ENCODE peak calls at places on chromosomes 2 and 18, in six cellular contexts. P, X, O, E, L and M are unnamed samples.

GRCh38 chr18:26309283-26309682 is 83.0 kb downstream of the TAF4B start:
- DNase-seq in P (peak; percentile 84), X (no peak), O (no peak), E (no peak), L (peak; percentile 34), M (peak; percentile 82)

GRCh38 chr2:10372862-10373240 is 70.1 kb downstream of the HPCAL1 start:
- DNase-seq in P (no peak), X (no peak), O (no peak), E (no peak), L (no peak), M (no peak)

GRCh38 chr2:211948932-211949331 is 589.7 kb downstream of the ERBB4 start:
- DNase-seq in P (no peak), X (no peak), O (no peak), E (no peak), L (no peak), M (no peak)

GRCh38 chr2:85288244-85288725 is 39.5 kb downstream of the TGOLN2 start:
- DNase-seq in P (peak; percentile 77), X (no peak), O (no peak), E (no peak), L (peak; percentile 86), M (peak; percentile 58)

GRCh38 chr18:36782710-36783109 is 46.1 kb downstream of the TPGS2 start:
- DNase-seq in P (no peak), X (no peak), O (no peak), E (no peak), L (no peak), M (no peak)

GRCh38 chr2:240460781-240461431 is 25.4 kb downstream of the GPC1 start:
- DNase-seq in P (no peak), X (peak; percentile 15), O (no peak), E (peak; percentile 55), L (no peak), M (no peak)

GRCh38 chr2:185522472-185522871 is 216.1 kb upstream of the FSIP2 start:
- DNase-seq in P (no peak), X (no peak), O (no peak), E (no peak), L (no peak), M (no peak)

GRCh38 chr2:96730212-96730611 is 9.7 kb downstream of the LMAN2L start:
- DNase-seq in P (peak; percentile 77), X (no peak), O (no peak), E (no peak), L (peak; percentile 31), M (peak; percentile 31)

GRCh38 chr18:75502286-75502685 is 74.8 kb upstream of the SMIM21 start:
- DNase-seq in P (no peak), X (no peak), O (no peak), E (no peak), L (peak; percentile 81), M (no peak)

GRCh38 chr2:30339071-30339470 is 107.7 kb downstream of the LBH start:
- DNase-seq in P (no peak), X (no peak), O (peak; percentile 52), E (no peak), L (no peak), M (no peak)

GRCh38 chr2:20671036-20671735 is 4.2 kb downstream of the GDF7 start:
- DNase-seq in P (peak; percentile 11), X (no peak), O (no peak), E (no peak), L (no peak), M (no peak)

GRCh38 chr2:110720547-110720946 is 11.8 kb upstream of the ACOXL start:
- DNase-seq in P (no peak), X (no peak), O (no peak), E (no peak), L (no peak), M (no peak)

GRCh38 chr2:212227755-212228154 is 310.8 kb downstream of the ERBB4 start:
- DNase-seq in P (peak; percentile 91), X (no peak), O (no peak), E (peak; percentile 37), L (peak; percentile 75), M (peak; percentile 95)

GRCh38 chr2:201517094-201517493 is 65.6 kb downstream of the STRADB start:
- DNase-seq in P (no peak), X (no peak), O (no peak), E (no peak), L (peak; percentile 69), M (peak; percentile 7)

GRCh38 chr2:118013221-118013723 is 598 bp downstream of the CCDC93 start:
- DNase-seq in P (peak; percentile 66), X (peak; percentile 25), O (no peak), E (peak; percentile 34), L (no peak), M (peak; percentile 65)

GRCh38 chr2:19786408-19787058 is 115.2 kb downstream of the TTC32 start:
- DNase-seq in P (peak; percentile 91), X (no peak), O (no peak), E (no peak), L (peak; percentile 67), M (peak; percentile 70)

GRCh38 chr2:216516730-216517350 is 18.2 kb downstream of the RPL37A start:
- DNase-seq in P (peak; percentile 73), X (no peak), O (no peak), E (peak; percentile 66), L (peak; percentile 25), M (peak; percentile 88)

GRCh38 chr2:32627441-32627900 is 379 bp upstream of the TTC27 start:
- DNase-seq in P (peak; percentile 90), X (peak; percentile 55), O (no peak), E (no peak), L (peak; percentile 59), M (peak; percentile 62)

GRCh38 chr2:221283896-221284295 is 288.2 kb downstream of the EPHA4 start:
- DNase-seq in P (peak; percentile 56), X (no peak), O (no peak), E (no peak), L (peak; percentile 96), M (peak; percentile 75)

GRCh38 chr2:145380436-145381017 is 860.6 kb upstream of the ZEB2 start:
- DNase-seq in P (peak; percentile 69), X (no peak), O (no peak), E (peak; percentile 99), L (peak; percentile 80), M (peak; percentile 74)

GRCh38 chr2:239943991-239944441 is 81.1 kb downstream of the NDUFA10 start:
- DNase-seq in P (no peak), X (no peak), O (no peak), E (no peak), L (no peak), M (no peak)

GRCh38 chr2:209642146-209642815 is 129.4 kb upstream of the UNC80 start:
- DNase-seq in P (peak; percentile 65), X (no peak), O (no peak), E (peak; percentile 41), L (peak; percentile 46), M (peak; percentile 24)

GRCh38 chr2:108212671-108213070 is 27.1 kb upstream of the SULT1C3 start:
- DNase-seq in P (no peak), X (no peak), O (no peak), E (no peak), L (no peak), M (no peak)

GRCh38 chr2:47725808-47726207 is 57.1 kb upstream of the MSH6 start:
- DNase-seq in P (no peak), X (no peak), O (no peak), E (no peak), L (no peak), M (peak; percentile 56)

GRCh38 chr2:20378891-20379519 is 28.4 kb upstream of the PUM2 start:
- DNase-seq in P (peak; percentile 94), X (peak; percentile 92), O (no peak), E (peak; percentile 98), L (peak; percentile 69), M (peak; percentile 93)

GRCh38 chr2:9638532-9638931 is 7.7 kb upstream of the YWHAQ start:
- DNase-seq in P (peak; percentile 98), X (peak; percentile 85), O (no peak), E (peak; percentile 80), L (peak; percentile 86), M (peak; percentile 95)

GRCh38 chr2:20044778-20045177 is 6.7 kb downstream of the LAPTM4A start:
- DNase-seq in P (no peak), X (no peak), O (no peak), E (no peak), L (no peak), M (no peak)

GRCh38 chr2:203859030-203859854 is 8.3 kb upstream of the CTLA4 start:
- DNase-seq in P (no peak), X (no peak), O (no peak), E (no peak), L (no peak), M (peak; percentile 11)

GRCh38 chr2:109130726-109130995 is 1.7 kb downstream of the SH3RF3 start:
- DNase-seq in P (peak; percentile 17), X (no peak), O (no peak), E (no peak), L (no peak), M (peak; percentile 31)

GRCh38 chr2:231046908-231047269 is 9.6 kb downstream of the C2orf72 start:
- DNase-seq in P (no peak), X (no peak), O (no peak), E (no peak), L (no peak), M (no peak)
- H3K4me1 ChIP-seq in P (no peaks in the 10 kb centered on the region), X (no peaks in the 10 kb centered on the region), O (no peaks in the 10 kb centered on the region), E (no peaks in the 10 kb centered on the region), L (no peaks in the 10 kb centered on the region), M (peaks cover 20% of the 10 kb centered on the region)

GRCh38 chr2:187986392-187987105 is 305.1 kb upstream of the GULP1 start:
- DNase-seq in P (peak; percentile 30), X (no peak), O (no peak), E (no peak), L (no peak), M (peak; percentile 26)
- H3K4me1 ChIP-seq in P (peaks cover 19% of the 10 kb centered on the region), X (no peaks in the 10 kb centered on the region), O (no peaks in the 10 kb centered on the region), E (peaks cover 26% of the 10 kb centered on the region), L (peaks cover 6% of the 10 kb centered on the region), M (peaks cover 31% of the 10 kb centered on the region)

GRCh38 chr18:55433140-55433539 is 154.9 kb downstream of the TCF4 start:
- DNase-seq in P (no peak), X (no peak), O (no peak), E (no peak), L (no peak), M (no peak)
- H3K4me1 ChIP-seq in P (peaks cover 16% of the 10 kb centered on the region), X (no peaks in the 10 kb centered on the region), O (no peaks in the 10 kb centered on the region), E (no peaks in the 10 kb centered on the region), L (no peaks in the 10 kb centered on the region), M (peaks cover 15% of the 10 kb centered on the region)

GRCh38 chr2:25305197-25305596 is 36.5 kb downstream of the DNMT3A start:
- DNase-seq in P (no peak), X (no peak), O (no peak), E (no peak), L (no peak), M (no peak)

GRCh38 chr2:25305809-25306208 is 35.9 kb downstream of the DNMT3A start:
- DNase-seq in P (no peak), X (no peak), O (no peak), E (peak; percentile 51), L (no peak), M (peak; percentile 12)

GRCh38 chr2:25303517-25304338 is 38.0 kb downstream of the DNMT3A start:
- DNase-seq in P (no peak), X (no peak), O (no peak), E (peak; percentile 80), L (no peak), M (no peak)

GRCh38 chr2:25302758-25303436 is 38.8 kb downstream of the DNMT3A start:
- DNase-seq in P (no peak), X (no peak), O (no peak), E (no peak), L (no peak), M (no peak)

DNA sequence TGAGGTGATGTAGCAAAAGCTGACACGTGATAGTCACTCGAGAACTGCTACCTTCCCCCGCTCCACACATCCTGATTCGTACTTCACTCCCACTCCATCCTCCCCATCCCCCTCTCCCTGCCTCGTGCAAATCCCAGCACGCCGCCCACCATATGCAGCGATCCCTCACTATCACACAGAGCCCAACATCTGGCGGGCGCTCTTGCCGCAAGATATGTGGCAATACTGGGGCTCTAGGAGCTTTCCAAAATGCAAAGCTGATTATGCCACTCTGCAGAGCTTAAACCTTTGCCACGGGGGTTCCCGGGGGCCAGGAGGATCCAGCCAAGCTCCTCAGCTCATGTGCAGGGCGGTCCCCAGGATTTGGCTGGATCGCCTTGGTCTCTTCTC is 37.4 kb downstream of the DNMT3A start:
- DNase-seq in P (no peak), X (no peak), O (no peak), E (no peak), L (no peak), M (no peak)
- H3K4me1 ChIP-seq in P (peaks cover 13% of the 10 kb centered on the region), X (no peaks in the 10 kb centered on the region), O (peaks cover 33% of the 10 kb centered on the region), E (peaks cover 61% of the 10 kb centered on the region), L (peaks cover 13% of the 10 kb centered on the region), M (peaks cover 19% of the 10 kb centered on the region)